ENCODE peak calls at places on chromosomes 12 and 14, in four cellular contexts. One of them, this sample, is unnamed.

GRCh38 chr12:93387780-93388179 is 10.1 kb downstream of the NUDT4 start:
- DNase-seq in GM06990: peak
- DNase-seq in mesothelial cell of epicardium: no peak
- DNase-seq in CD8-positive, alpha-beta T cell: no peak
- DNase-seq in this sample: no peak

GRCh38 chr14:61662437-61663311 is 32.6 kb upstream of the HIF1A start:
- DNase-seq in GM06990: peak
- DNase-seq in mesothelial cell of epicardium: no peak
- DNase-seq in CD8-positive, alpha-beta T cell: peak
- DNase-seq in this sample: peak

GRCh38 chr12:75725505-75726120 is 214.2 kb upstream of the KRR1 start:
- DNase-seq in GM06990: no peak
- DNase-seq in mesothelial cell of epicardium: no peak
- DNase-seq in CD8-positive, alpha-beta T cell: no peak
- DNase-seq in this sample: no peak

GRCh38 chr12:5437657-5438056 is 5.7 kb downstream of the NTF3 start:
- DNase-seq in GM06990: no peak
- DNase-seq in mesothelial cell of epicardium: no peak
- DNase-seq in CD8-positive, alpha-beta T cell: no peak
- DNase-seq in this sample: no peak

GRCh38 chr12:24297516-24297915 is 348.0 kb upstream of the SOX5 start:
- DNase-seq in GM06990: no peak
- DNase-seq in mesothelial cell of epicardium: no peak
- DNase-seq in CD8-positive, alpha-beta T cell: no peak
- DNase-seq in this sample: no peak

GRCh38 chr14:104268725-104269436 is 130.5 kb downstream of the KIF26A start:
- DNase-seq in GM06990: no peak
- DNase-seq in mesothelial cell of epicardium: no peak
- DNase-seq in CD8-positive, alpha-beta T cell: no peak
- DNase-seq in this sample: no peak

GRCh38 chr14:67814826-67815225 is 1.6 kb downstream of the ZFYVE26 start:
- DNase-seq in GM06990: no peak
- DNase-seq in mesothelial cell of epicardium: no peak
- DNase-seq in CD8-positive, alpha-beta T cell: no peak
- DNase-seq in this sample: no peak

GRCh38 chr12:108816652-108817335 is 40.6 kb downstream of the SSH1 start:
- DNase-seq in GM06990: no peak
- DNase-seq in mesothelial cell of epicardium: no peak
- DNase-seq in CD8-positive, alpha-beta T cell: no peak
- DNase-seq in this sample: no peak

GRCh38 chr14:78519863-78520262 is 349.7 kb downstream of the NRXN3 start:
- DNase-seq in GM06990: no peak
- DNase-seq in mesothelial cell of epicardium: peak
- DNase-seq in CD8-positive, alpha-beta T cell: no peak
- DNase-seq in this sample: peak

GRCh38 chr12:105013892-105014291 is 27.8 kb downstream of the NOPCHAP1 start:
- DNase-seq in GM06990: no peak
- DNase-seq in mesothelial cell of epicardium: no peak
- DNase-seq in CD8-positive, alpha-beta T cell: no peak
- DNase-seq in this sample: no peak

GRCh38 chr14:51507556-51508511 is 143.9 kb upstream of the FRMD6 start:
- DNase-seq in GM06990: no peak
- DNase-seq in mesothelial cell of epicardium: peak
- DNase-seq in CD8-positive, alpha-beta T cell: no peak
- DNase-seq in this sample: no peak

GRCh38 chr12:27814851-27815591 is 35.0 kb upstream of the MANSC4 start:
- DNase-seq in GM06990: no peak
- DNase-seq in mesothelial cell of epicardium: no peak
- DNase-seq in CD8-positive, alpha-beta T cell: no peak
- DNase-seq in this sample: no peak

GRCh38 chr12:112353389-112353788 is 28.8 kb downstream of the HECTD4 start:
- DNase-seq in GM06990: peak
- DNase-seq in mesothelial cell of epicardium: no peak
- DNase-seq in CD8-positive, alpha-beta T cell: no peak
- DNase-seq in this sample: no peak

GRCh38 chr14:102654298-102654697 is 61.8 kb downstream of the RCOR1 start:
- DNase-seq in GM06990: no peak
- DNase-seq in mesothelial cell of epicardium: no peak
- DNase-seq in CD8-positive, alpha-beta T cell: no peak
- DNase-seq in this sample: no peak

GRCh38 chr12:78060186-78060585 is 229.5 kb downstream of the NAV3 start:
- DNase-seq in GM06990: no peak
- DNase-seq in mesothelial cell of epicardium: no peak
- DNase-seq in CD8-positive, alpha-beta T cell: no peak
- DNase-seq in this sample: no peak

GRCh38 chr12:83161451-83161850 is 474.7 kb downstream of the TMTC2 start:
- DNase-seq in GM06990: no peak
- DNase-seq in mesothelial cell of epicardium: no peak
- DNase-seq in CD8-positive, alpha-beta T cell: no peak
- DNase-seq in this sample: no peak

GRCh38 chr12:38664661-38665269 is 240.6 kb downstream of the CPNE8 start:
- DNase-seq in GM06990: no peak
- DNase-seq in mesothelial cell of epicardium: no peak
- DNase-seq in CD8-positive, alpha-beta T cell: no peak
- DNase-seq in this sample: peak

GRCh38 chr14:31024042-31024480 is 1.4 kb upstream of the AP4S1 start:
- DNase-seq in GM06990: no peak
- DNase-seq in mesothelial cell of epicardium: no peak
- DNase-seq in CD8-positive, alpha-beta T cell: no peak
- DNase-seq in this sample: no peak

GRCh38 chr14:88384653-88385205 is 728 bp upstream of the SPATA7 start:
- DNase-seq in GM06990: no peak
- DNase-seq in mesothelial cell of epicardium: no peak
- DNase-seq in CD8-positive, alpha-beta T cell: no peak
- DNase-seq in this sample: no peak

GRCh38 chr12:102172436-102172835 is 25.2 kb downstream of the PMCH start:
- DNase-seq in GM06990: no peak
- DNase-seq in mesothelial cell of epicardium: no peak
- DNase-seq in CD8-positive, alpha-beta T cell: no peak
- DNase-seq in this sample: no peak

GRCh38 chr12:20144341-20144740 is 224.0 kb upstream of the PDE3A start:
- DNase-seq in GM06990: peak
- DNase-seq in mesothelial cell of epicardium: no peak
- DNase-seq in CD8-positive, alpha-beta T cell: no peak
- DNase-seq in this sample: peak

GRCh38 chr12:67716817-67717216 is 68.3 kb downstream of the DYRK2 start:
- DNase-seq in GM06990: no peak
- DNase-seq in mesothelial cell of epicardium: no peak
- DNase-seq in CD8-positive, alpha-beta T cell: no peak
- DNase-seq in this sample: no peak

GRCh38 chr14:102516531-102517411 is 7.2 kb upstream of the ANKRD9 start:
- DNase-seq in GM06990: peak
- DNase-seq in mesothelial cell of epicardium: peak
- DNase-seq in CD8-positive, alpha-beta T cell: peak
- DNase-seq in this sample: peak

GRCh38 chr12:46907791-46908190 is 82.0 kb upstream of the SLC38A4 start:
- DNase-seq in GM06990: no peak
- DNase-seq in mesothelial cell of epicardium: no peak
- DNase-seq in CD8-positive, alpha-beta T cell: no peak
- DNase-seq in this sample: no peak

GRCh38 chr12:26572131-26572530 is 260.9 kb downstream of the ITPR2 start:
- DNase-seq in GM06990: no peak
- DNase-seq in mesothelial cell of epicardium: no peak
- DNase-seq in CD8-positive, alpha-beta T cell: no peak
- DNase-seq in this sample: no peak

GRCh38 chr12:105228494-105228893 is 7.5 kb downstream of the APPL2 start:
- DNase-seq in GM06990: no peak
- DNase-seq in mesothelial cell of epicardium: no peak
- DNase-seq in CD8-positive, alpha-beta T cell: no peak
- DNase-seq in this sample: peak

GRCh38 chr14:75279153-75279738 is 618 bp downstream of the FOS start:
- DNase-seq in GM06990: peak
- DNase-seq in mesothelial cell of epicardium: no peak
- DNase-seq in CD8-positive, alpha-beta T cell: peak
- DNase-seq in this sample: peak

GRCh38 chr14:68106456-68106855 is 286.9 kb downstream of the RAD51B start:
- DNase-seq in GM06990: no peak
- DNase-seq in mesothelial cell of epicardium: no peak
- DNase-seq in CD8-positive, alpha-beta T cell: no peak
- DNase-seq in this sample: no peak

GRCh38 chr12:17640615-17641014 is 449.4 kb downstream of the RERGL start:
- DNase-seq in GM06990: no peak
- DNase-seq in mesothelial cell of epicardium: no peak
- DNase-seq in CD8-positive, alpha-beta T cell: no peak
- DNase-seq in this sample: no peak

DNA sequence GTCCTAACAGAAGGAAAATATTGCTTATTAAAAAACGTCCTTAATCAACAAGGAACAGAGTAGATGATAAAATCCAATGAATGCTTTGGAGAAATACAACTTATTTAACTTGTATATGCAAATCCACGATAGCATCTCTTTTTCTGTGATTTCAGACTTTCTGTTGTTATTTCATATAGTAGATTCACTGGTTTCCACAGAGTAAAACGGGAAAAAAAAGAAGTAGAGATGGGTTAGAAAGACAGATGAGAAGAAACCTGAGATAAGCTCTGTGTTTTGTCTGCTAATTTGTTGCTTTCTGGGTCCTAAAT is 447.7 kb downstream of the RERGL start:
- DNase-seq in GM06990: no peak
- DNase-seq in mesothelial cell of epicardium: no peak
- DNase-seq in CD8-positive, alpha-beta T cell: no peak
- DNase-seq in this sample: no peak
- TF ChIP-seq CTCF in GM06990: no peak
- TF ChIP-seq CTCF in mesothelial cell of epicardium: peak
- TF ChIP-seq CTCF in CD8-positive, alpha-beta T cell: no peak
- TF ChIP-seq CTCF in this sample: no peak

GRCh38 chr12:130830246-130830551 is 8.9 kb downstream of the STX2 start:
- DNase-seq in GM06990: no peak
- DNase-seq in mesothelial cell of epicardium: no peak
- DNase-seq in CD8-positive, alpha-beta T cell: no peak
- DNase-seq in this sample: no peak
- TF ChIP-seq CTCF in GM06990: no peak
- TF ChIP-seq CTCF in mesothelial cell of epicardium: no peak
- TF ChIP-seq CTCF in CD8-positive, alpha-beta T cell: no peak
- TF ChIP-seq CTCF in this sample: no peak

GRCh38 chr14:25061923-25062321 is 12.0 kb upstream of the STXBP6 start:
- DNase-seq in GM06990: no peak
- DNase-seq in mesothelial cell of epicardium: no peak
- DNase-seq in CD8-positive, alpha-beta T cell: no peak
- DNase-seq in this sample: no peak
- TF ChIP-seq CTCF in GM06990: no peak
- TF ChIP-seq CTCF in mesothelial cell of epicardium: no peak
- TF ChIP-seq CTCF in CD8-positive, alpha-beta T cell: no peak
- TF ChIP-seq CTCF in this sample: no peak

GRCh38 chr14:22558221-22558913 is 30.7 kb downstream of the DAD1 start:
- DNase-seq in GM06990: no peak
- DNase-seq in mesothelial cell of epicardium: no peak
- DNase-seq in CD8-positive, alpha-beta T cell: peak
- DNase-seq in this sample: no peak
- TF ChIP-seq CTCF in GM06990: peak
- TF ChIP-seq CTCF in mesothelial cell of epicardium: no peak
- TF ChIP-seq CTCF in CD8-positive, alpha-beta T cell: peak
- TF ChIP-seq CTCF in this sample: no peak

GRCh38 chr14:70011708-70012107 is 132.5 kb downstream of the SMOC1 start:
- DNase-seq in GM06990: no peak
- DNase-seq in mesothelial cell of epicardium: no peak
- DNase-seq in CD8-positive, alpha-beta T cell: no peak
- DNase-seq in this sample: no peak

GRCh38 chr14:70014696-70015095 is 135.5 kb downstream of the SMOC1 start:
- DNase-seq in GM06990: no peak
- DNase-seq in mesothelial cell of epicardium: no peak
- DNase-seq in CD8-positive, alpha-beta T cell: no peak
- DNase-seq in this sample: no peak

GRCh38 chr14:70011098-70011497 is 131.9 kb downstream of the SMOC1 start:
- DNase-seq in GM06990: no peak
- DNase-seq in mesothelial cell of epicardium: no peak
- DNase-seq in CD8-positive, alpha-beta T cell: no peak
- DNase-seq in this sample: no peak

GRCh38 chr14:70009961-70010360 is 130.7 kb downstream of the SMOC1 start:
- DNase-seq in GM06990: no peak
- DNase-seq in mesothelial cell of epicardium: no peak
- DNase-seq in CD8-positive, alpha-beta T cell: no peak
- DNase-seq in this sample: no peak

DNA sequence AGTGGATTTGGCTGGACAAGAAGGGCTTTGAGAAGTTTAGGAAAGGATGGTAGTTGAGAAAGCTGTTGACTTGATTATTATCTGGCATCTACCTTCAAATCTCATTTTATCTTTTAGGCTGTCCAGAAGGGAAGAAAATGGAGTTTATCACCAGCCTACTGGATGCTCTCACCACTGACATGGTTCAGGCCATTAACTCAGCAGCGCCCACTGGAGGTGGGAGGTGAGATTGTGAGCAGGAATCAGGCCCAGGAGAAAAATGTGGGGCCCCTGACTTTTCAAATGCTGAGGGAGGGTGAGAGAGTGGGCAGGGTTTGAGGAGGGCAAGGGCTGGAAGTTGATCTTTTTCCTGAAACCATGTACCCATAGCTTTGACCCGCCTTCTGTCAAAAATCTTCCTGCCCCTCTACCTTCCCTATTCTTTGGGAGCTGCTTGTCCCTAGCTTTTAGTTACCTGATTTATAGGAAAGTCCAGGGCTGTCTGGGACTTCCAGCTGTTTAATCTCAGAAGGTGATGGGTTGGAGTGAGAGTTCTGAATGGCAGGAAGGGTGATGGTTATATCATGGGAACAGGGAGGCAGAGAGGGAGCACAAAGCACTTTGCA is 134.2 kb downstream of the SMOC1 start:
- DNase-seq in GM06990: no peak
- DNase-seq in mesothelial cell of epicardium: no peak
- DNase-seq in CD8-positive, alpha-beta T cell: no peak
- DNase-seq in this sample: peak
- TF ChIP-seq CTCF in GM06990: peak
- TF ChIP-seq CTCF in mesothelial cell of epicardium: peak
- TF ChIP-seq CTCF in CD8-positive, alpha-beta T cell: no peak
- TF ChIP-seq CTCF in this sample: peak

DNA sequence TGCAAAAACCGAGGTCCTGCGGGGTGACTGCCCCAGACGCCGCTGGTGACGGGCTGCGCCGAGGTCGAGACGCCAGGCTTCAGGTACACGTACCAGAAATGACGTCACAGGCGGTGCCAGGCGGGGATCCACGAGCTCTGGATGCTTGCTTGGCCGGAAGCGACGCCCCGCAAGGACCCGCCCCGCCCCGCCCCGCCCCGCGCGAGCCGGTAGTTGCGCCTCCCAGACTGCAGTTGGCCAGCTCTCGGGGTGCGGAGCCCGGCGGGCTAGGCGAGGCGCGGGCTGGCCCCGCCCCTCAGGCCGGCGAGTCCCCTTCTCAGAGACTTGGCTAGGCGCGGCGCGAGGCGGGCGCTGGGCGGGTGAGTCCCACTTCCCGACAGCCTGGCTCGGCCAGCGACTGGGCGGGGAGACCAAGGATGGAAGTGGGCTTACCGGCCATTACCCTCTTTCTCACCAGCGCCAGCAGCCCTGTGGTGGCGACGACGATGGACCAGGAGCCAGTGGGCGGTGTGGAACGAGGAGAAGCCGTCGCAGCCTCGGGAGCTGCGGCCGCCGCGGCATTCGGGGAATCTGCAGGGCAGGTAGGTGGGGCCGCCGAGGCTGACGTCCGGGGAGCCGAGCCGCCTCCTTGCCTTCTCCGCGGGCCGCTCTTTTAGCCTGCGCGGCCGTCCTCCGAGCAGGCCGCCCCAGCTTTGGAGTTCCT is at the start of gene FAM177A1:
- DNase-seq in GM06990: peak
- DNase-seq in mesothelial cell of epicardium: peak
- DNase-seq in CD8-positive, alpha-beta T cell: peak
- DNase-seq in this sample: peak
- TF ChIP-seq CTCF in GM06990: no peak
- TF ChIP-seq CTCF in mesothelial cell of epicardium: no peak
- TF ChIP-seq CTCF in CD8-positive, alpha-beta T cell: no peak
- TF ChIP-seq CTCF in this sample: no peak